ENCODE peak calls at places on chromosomes 7 and 10, in four cellular contexts. L, S, G and V are unnamed samples.

GRCh38 chr10:124533266-124533665 is 71.6 kb downstream of the LHPP start:
- DNase-seq in L (no peak), S (no peak), G (no peak), V (no peak)

GRCh38 chr7:133060016-133060415 is 21.9 kb downstream of the CHCHD3 start:
- DNase-seq in L (no peak), S (no peak), G (no peak), V (no peak)

GRCh38 chr10:117460846-117461765 is 81.4 kb upstream of the EMX2 start:
- DNase-seq in L (peak), S (no peak), G (no peak), V (no peak)

GRCh38 chr7:77479536-77480088 is 57.5 kb upstream of the PTPN12 start:
- DNase-seq in L (no peak), S (no peak), G (no peak), V (no peak)

GRCh38 chr7:114970308-114970707 is 48.4 kb downstream of the MDFIC start:
- DNase-seq in L (no peak), S (no peak), G (no peak), V (no peak)

GRCh38 chr10:72274730-72275350 is 1.1 kb downstream of the DDIT4 start:
- DNase-seq in L (no peak), S (peak), G (peak), V (no peak)

GRCh38 chr7:77351539-77352004 is 64.6 kb downstream of the GSAP start:
- DNase-seq in L (no peak), S (no peak), G (no peak), V (no peak)

GRCh38 chr10:69492091-69492745 is 41.0 kb downstream of the TSPAN15 start:
- DNase-seq in L (no peak), S (no peak), G (peak), V (no peak)

GRCh38 chr7:50411333-50412028 is 38.7 kb downstream of the FIGNL1 start:
- DNase-seq in L (no peak), S (no peak), G (no peak), V (no peak)

GRCh38 chr10:126519188-126519587 is 130.9 kb upstream of the ADAM12 start:
- DNase-seq in L (no peak), S (no peak), G (no peak), V (no peak)

GRCh38 chr10:53314856-53315255 is 542.3 kb upstream of the MBL2 start:
- DNase-seq in L (peak), S (peak), G (no peak), V (no peak)

DNA sequence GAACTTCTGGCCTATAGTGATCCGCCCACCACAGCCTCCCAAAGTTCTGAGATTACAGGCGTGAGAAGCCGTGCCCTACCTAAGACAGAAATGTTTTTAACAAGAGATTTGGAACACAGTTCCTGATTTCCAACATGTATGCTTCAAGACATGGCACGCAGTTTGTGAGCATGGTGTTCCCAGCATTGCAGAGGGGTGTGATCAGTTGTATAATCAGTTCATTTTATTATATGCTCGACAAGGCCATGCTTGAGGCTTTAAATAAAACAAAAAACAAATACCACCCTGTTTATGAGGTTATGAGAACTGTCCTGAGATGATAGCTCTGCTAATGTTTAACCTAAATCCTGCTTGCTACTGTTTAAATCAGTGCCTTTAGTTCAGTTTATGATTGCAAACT is 60.2 kb downstream of the TASOR2 start:
- DNase-seq in L (no peak), S (no peak), G (no peak), V (no peak)
- H3K4me3 ChIP-seq in L (no peak), S (no peak), G (no peak), V (no peak)

GRCh38 chr10:92970301-92971070 is 90.1 kb upstream of the CYP26C1 start:
- DNase-seq in L (no peak), S (no peak), G (no peak), V (no peak)

GRCh38 chr10:92969151-92969550 is 91.4 kb upstream of the CYP26C1 start:
- DNase-seq in L (no peak), S (no peak), G (no peak), V (no peak)

DNA sequence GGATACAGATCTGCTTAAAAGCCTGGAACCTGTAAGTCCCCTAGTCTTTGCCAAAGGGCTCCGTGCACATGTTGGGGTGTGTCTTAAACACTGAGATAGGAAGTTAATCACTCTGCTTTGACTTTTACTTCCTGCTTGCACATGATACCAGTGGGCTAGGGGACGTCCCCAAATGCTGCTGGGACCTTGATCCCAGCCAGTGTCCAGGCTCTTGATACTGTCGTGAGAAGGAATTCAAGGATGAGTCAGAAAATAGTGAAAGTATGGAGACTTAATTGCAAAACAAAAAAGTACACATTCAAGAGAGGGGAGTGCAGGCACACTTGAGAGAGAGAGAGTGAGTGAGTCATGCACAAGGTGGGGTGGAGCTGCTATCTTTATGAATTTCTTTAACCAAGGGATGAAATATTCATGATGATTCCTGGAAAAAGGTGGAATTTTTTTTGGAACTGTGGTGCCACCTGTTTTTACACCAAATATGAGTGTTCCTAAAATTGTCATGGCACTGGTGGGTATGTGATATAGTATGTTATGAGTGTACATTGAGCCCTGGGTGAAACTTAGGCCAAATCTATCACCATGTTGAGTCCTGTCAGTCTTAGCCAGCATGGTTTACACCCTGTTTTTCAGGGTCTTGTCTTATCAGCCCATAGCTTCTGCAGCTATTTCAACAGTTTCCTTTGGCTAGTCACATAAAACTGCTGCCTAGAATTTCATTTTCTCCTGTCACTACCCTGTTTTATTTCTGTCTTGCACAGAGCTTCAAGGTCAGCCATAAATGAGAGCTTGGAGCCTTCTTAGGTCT is 88.3 kb upstream of the CYP26C1 start:
- DNase-seq in L (peak), S (no peak), G (no peak), V (no peak)
- H3K4me3 ChIP-seq in L (no peak), S (no peak), G (no peak), V (no peak)

DNA sequence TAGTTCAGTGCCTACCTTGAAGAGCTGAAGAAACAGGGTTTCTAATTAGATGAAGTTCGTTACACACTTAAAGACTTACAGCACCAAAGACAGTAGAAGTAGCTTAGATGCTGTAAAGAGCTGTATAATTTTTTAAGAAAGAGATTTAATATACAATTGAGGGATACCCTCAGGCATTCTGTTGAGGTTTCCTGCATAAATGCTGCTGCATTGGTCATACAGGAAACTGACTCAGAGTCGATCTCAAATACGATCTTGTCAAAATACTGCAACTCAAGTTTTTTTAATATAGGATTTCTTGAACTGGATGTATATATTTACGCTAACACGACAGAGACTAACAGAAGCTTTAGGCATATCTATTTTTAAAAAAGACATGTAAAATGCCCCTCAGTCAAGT is 2.5 kb upstream of the ARID5B start:
- DNase-seq in L (no peak), S (no peak), G (no peak), V (peak)
- H3K4me3 ChIP-seq in L (no peak), S (no peak), G (no peak), V (peak)

DNA sequence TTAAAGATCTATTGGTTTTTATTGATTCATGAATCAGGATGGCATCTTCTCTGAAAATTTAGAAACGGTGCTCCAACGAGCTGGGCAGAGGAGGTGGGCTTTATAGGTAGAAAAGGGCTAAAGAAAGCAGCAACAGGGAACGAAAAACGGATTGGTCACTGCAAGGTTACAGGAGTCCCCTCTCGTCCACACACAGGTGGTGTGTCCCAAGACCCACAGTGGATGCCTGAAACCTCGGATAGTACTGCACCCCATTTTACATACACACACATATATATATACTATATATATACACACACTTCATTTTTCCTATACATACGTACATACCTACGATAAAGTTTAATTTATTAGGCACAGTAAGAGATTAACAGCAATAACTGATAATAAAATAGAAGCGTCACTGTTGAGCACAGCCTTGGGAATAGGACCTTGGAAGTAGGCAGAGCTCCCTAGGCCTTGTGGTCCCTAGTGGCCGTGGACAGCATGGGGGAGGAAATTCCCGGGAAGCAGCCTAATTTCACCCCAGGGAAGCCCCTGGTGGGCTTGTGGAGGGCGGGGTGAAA is 737 bp upstream of the NUB1 start:
- DNase-seq in L (no peak), S (no peak), G (no peak), V (no peak)
- H3K4me3 ChIP-seq in L (peak), S (peak), G (no peak), V (peak)

GRCh38 chr10:31322647-31323046 is 3.6 kb downstream of the ZEB1 start:
- DNase-seq in L (no peak), S (no peak), G (no peak), V (no peak)
- H3K4me3 ChIP-seq in L (no peak), S (no peak), G (no peak), V (no peak)

GRCh38 chr7:149868638-149869290 is 5.0 kb upstream of the ATP6V0E2 start:
- DNase-seq in L (no peak), S (peak), G (no peak), V (no peak)
- H3K4me3 ChIP-seq in L (no peak), S (no peak), G (no peak), V (no peak)

GRCh38 chr10:11684717-11685645 is 57.2 kb upstream of the ECHDC3 start:
- DNase-seq in L (peak), S (no peak), G (no peak), V (no peak)
- H3K4me3 ChIP-seq in L (peak), S (no peak), G (no peak), V (no peak)

GRCh38 chr10:128149267-128149666 is 23.0 kb upstream of the MKI67 start:
- DNase-seq in L (no peak), S (no peak), G (no peak), V (no peak)

GRCh38 chr10:128151031-128151430 is 24.8 kb upstream of the MKI67 start:
- DNase-seq in L (no peak), S (no peak), G (no peak), V (no peak)

GRCh38 chr10:128147669-128148068 is 21.4 kb upstream of the MKI67 start:
- DNase-seq in L (peak), S (no peak), G (no peak), V (peak)

GRCh38 chr10:128150551-128150950 is 24.3 kb upstream of the MKI67 start:
- DNase-seq in L (no peak), S (no peak), G (no peak), V (no peak)

GRCh38 chr10:128150045-128150493 is 23.8 kb upstream of the MKI67 start:
- DNase-seq in L (peak), S (peak), G (peak), V (no peak)
- H3K4me3 ChIP-seq in L (peak), S (peak), G (peak), V (no peak)

DNA sequence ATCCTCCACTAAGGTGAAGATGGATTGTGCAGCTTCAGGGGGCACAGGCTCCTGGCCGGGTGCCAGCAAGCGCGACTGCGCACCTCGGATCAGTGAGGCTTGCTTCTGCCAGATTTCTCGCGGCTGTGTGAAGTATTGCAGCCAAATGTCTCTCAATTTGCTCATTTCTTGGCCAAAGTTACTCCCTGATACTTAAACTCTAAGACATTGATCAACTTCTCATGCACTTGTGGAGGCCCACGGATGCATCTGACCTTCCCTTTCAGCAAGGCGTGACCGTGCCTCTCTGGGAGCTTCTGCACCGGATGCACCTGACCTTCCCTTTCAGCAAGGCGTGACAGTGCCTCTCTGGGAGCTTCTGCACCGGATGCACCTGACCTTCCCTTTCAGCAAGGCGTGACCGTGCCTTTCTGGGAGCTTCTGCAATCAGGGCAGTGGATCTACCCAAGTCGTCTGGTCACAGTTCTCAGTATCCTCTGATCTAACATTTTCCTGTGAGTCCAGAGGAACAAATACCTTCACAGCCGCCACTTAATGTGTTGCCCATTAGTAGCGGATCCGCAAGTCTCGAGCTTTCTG is 248.3 kb downstream of the ADARB2 start:
- DNase-seq in L (no peak), S (no peak), G (no peak), V (no peak)
- H3K4me3 ChIP-seq in L (no peak), S (no peak), G (no peak), V (no peak)

DNA sequence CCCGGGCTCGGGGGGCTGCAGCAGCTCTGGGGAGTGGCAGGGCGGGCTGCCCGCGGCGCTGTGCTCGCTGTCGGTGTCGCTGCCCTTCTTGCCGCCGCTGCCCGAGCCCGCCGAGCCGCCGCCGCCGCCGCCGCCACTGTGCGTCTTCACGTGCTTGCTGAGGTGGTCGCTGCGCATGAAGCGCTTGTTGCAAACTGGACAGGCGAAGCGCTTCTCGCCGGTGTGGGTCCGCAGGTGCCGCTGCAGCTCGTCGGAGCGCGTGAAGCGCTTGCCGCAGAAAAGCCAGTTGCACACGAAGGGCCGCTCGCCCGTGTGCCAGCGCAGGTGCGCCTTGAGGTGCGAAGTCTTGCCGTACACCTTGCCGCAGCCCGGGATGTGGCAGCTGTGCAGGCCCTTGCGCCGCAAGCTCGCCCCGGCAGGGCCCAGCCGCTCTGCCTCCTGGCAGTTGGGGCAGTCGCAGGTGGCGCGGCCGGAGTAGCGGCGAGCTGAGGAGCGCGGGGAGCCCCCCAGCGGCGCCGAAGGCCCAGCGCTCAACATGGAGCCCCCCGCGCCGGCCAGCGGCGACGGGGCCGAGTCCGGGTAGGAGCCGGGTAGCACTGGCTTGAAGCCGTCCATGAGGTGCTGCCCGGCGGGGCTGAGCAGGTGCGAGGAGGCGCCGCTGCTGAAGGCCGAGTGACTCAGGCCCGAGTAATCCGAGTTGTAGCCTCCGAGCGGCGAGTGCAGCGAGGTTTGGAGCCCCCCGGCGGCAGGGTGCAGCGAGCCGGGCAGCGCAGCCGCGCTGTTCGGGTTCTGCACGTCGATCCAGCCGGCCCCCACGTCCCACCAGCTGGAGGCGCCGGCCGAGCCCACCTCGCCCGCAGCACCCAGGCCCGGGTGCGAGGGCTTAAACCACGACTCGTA is 2.1 kb downstream of the SP8 start:
- DNase-seq in L (no peak), S (peak), G (peak), V (no peak)
- H3K4me3 ChIP-seq in L (no peak), S (peak), G (peak), V (peak)